ENCODE peak calls at places on chromosomes 16 and 17, in four cellular contexts. N is esophagus squamous epithelium, W is lower leg skin, C is H54. I is an unnamed sample.

GRCh38 chr16:85982563-85982939 is 83.6 kb downstream of the IRF8 start:
- DNase-seq in N (no peak), W (no peak), C (no peak), I (no peak)

GRCh38 chr17:72614871-72615626 is 477.4 kb downstream of the SLC39A11 start:
- DNase-seq in N (no peak), W (no peak), C (peak; percentile 28), I (no peak)

GRCh38 chr16:29663829-29664132 is 734 bp downstream of the SPN start:
- DNase-seq in N (no peak), W (no peak), C (no peak), I (no peak)

GRCh38 chr17:35082073-35082657 is 18.7 kb upstream of the RFFL start:
- DNase-seq in N (no peak), W (no peak), C (peak; percentile 16), I (no peak)

GRCh38 chr17:7580631-7581554 is 1.5 kb downstream of the CD68 start:
- DNase-seq in N (no peak), W (no peak), C (no peak), I (no peak)

GRCh38 chr17:46194393-46195216 is 1.4 kb upstream of the KANSL1 start:
- DNase-seq in N (no peak), W (no peak), C (no peak), I (no peak)

GRCh38 chr17:77634710-77635109 is 323.8 kb upstream of the TNRC6C start:
- DNase-seq in N (no peak), W (no peak), C (no peak), I (peak; percentile 44)

GRCh38 chr16:1046271-1046955 is 26.1 kb upstream of the SSTR5 start:
- DNase-seq in N (no peak), W (no peak), C (no peak), I (no peak)

GRCh38 chr16:23058576-23058975 is 90.7 kb downstream of the USP31 start:
- DNase-seq in N (no peak), W (no peak), C (no peak), I (no peak)

GRCh38 chr17:28904800-28905199 is 1.9 kb upstream of the DHRS13 start:
- DNase-seq in N (no peak), W (no peak), C (no peak), I (no peak)

GRCh38 chr17:59762022-59762825 is 54.8 kb downstream of the VMP1 start:
- DNase-seq in N (no peak), W (no peak), C (no peak), I (no peak)

GRCh38 chr17:65564793-65565192 is 3.3 kb upstream of the AXIN2 start:
- DNase-seq in N (no peak), W (no peak), C (no peak), I (no peak)

GRCh38 chr17:1108810-1109605 is 70.8 kb downstream of the ABR start:
- DNase-seq in N (no peak), W (no peak), C (no peak), I (peak; percentile 66)

GRCh38 chr16:89864421-89864820 is 9.0 kb upstream of the TCF25 start:
- DNase-seq in N (no peak), W (no peak), C (no peak), I (no peak)

GRCh38 chr17:29746669-29747068 is 124.0 kb upstream of the CORO6 start:
- DNase-seq in N (no peak), W (no peak), C (no peak), I (no peak)

GRCh38 chr17:73598131-73598680 is 46.0 kb downstream of the SDK2 start:
- DNase-seq in N (no peak), W (no peak), C (no peak), I (no peak)

GRCh38 chr17:6702567-6703215 is 10.5 kb downstream of the SLC13A5 start:
- DNase-seq in N (no peak), W (no peak), C (no peak), I (no peak)

GRCh38 chr17:28712037-28712704 is 483 bp upstream of the PROCA1 start:
- DNase-seq in N (no peak), W (no peak), C (no peak), I (peak; percentile 72)

GRCh38 chr16:56203052-56203451 is 11.8 kb downstream of the GNAO1 start:
- DNase-seq in N (no peak), W (no peak), C (peak; percentile 39), I (no peak)

GRCh38 chr17:75088902-75089417 is 1.2 kb downstream of the SLC16A5 start:
- DNase-seq in N (no peak), W (no peak), C (peak; percentile 97), I (no peak)

GRCh38 chr16:71883193-71883848 is 661 bp downstream of the ZNF821 start:
- DNase-seq in N (no peak), W (no peak), C (peak; percentile 21), I (peak; percentile 39)

GRCh38 chr16:4376820-4377572 is 5.3 kb downstream of the VASN start:
- DNase-seq in N (no peak), W (no peak), C (no peak), I (no peak)

GRCh38 chr16:17951273-17951845 is 385.2 kb downstream of the NPIPA8 start:
- DNase-seq in N (no peak), W (no peak), C (no peak), I (no peak)

GRCh38 chr16:396605-397004 is 394 bp upstream of the NME4 start:
- DNase-seq in N (no peak), W (no peak), C (peak; percentile 74), I (no peak)

GRCh38 chr17:56045907-56046306 is 107.4 kb upstream of the ANKFN1 start:
- DNase-seq in N (no peak), W (no peak), C (no peak), I (no peak)

DNA sequence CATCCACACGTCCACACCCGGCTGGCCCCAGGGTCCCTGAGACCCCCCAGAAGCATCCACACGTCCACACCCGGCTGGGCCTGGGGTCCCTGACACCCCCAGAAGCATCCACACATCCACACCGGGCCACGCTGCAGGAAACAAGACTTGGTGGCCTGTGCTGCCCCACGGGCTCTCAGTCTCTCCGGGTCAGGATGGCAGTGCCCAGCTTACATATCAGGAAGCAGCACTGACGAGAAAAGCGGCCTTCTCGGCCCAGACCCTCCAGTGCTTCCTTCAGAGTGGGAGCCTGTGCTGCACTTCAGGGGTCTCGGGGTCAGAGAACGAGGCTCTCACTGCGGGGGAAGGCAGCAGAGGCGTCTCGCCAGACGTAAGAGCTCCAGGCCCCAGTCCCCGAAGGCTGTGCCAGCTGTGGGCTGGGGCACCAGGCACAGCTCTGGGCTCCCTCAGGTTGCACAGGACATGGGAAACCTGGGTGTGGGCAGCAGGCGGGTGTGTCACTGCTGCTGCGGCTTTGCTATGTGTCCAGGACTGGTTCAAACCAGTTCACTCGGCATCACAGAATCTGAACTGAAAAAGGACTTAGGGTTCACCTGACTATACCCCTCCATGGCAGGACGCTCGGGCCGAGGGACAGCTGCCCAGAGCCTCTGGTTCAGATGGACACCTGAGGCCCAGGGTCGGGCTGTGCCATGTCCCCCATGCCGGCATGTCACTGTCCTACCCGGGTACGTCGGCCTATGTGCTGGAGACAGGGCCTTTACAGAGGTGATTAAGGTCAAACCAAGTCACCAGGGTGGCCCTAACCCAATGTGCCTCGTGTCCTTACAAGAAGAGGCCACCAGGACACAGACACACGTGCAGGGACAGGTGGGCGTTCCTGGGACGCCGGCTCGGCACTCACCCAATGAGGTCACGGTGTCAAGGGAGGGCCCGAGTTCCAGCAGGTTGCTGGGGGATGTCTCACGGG is 40.2 kb upstream of the CHMP6 start:
- DNase-seq in N (no peak), W (no peak), C (no peak), I (no peak)
- TF ChIP-seq POLR2A in N (no peak), W (no peak), C (no peak), I (no peak)

DNA sequence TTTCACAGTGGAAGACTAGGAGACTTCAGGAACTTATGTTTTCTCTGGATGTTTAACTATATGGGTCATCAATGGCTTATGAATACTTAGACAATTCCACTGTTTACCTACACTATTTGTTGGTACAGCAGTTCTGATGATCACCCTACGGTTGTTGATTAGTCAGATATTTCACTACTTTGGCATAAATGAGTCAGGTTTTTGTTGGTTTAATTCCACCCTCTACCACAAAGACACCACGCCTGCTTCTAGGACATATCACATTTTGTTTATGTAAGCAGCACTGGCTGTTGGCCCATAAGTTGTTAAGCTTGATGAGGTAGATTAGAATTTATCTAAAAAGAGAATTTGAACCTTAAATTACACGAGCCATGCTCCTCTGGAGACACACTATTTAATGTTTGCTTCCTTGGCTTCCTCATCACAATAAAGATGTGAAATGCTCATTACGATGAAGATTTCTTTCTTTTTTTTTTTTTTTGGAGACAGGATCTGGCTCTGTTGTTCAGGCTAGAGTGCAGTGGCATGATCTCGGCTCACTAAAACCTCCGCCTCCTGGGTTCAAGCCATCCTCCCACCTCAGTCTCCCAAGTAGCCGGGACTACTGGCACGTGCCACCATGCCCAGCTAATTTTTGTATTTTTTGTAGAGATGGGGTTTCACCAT is 4.3 kb downstream of the GDE1 start:
- DNase-seq in N (no peak), W (no peak), C (no peak), I (no peak)
- TF ChIP-seq POLR2A in N (no peak), W (no peak), C (no peak), I (no peak)

DNA sequence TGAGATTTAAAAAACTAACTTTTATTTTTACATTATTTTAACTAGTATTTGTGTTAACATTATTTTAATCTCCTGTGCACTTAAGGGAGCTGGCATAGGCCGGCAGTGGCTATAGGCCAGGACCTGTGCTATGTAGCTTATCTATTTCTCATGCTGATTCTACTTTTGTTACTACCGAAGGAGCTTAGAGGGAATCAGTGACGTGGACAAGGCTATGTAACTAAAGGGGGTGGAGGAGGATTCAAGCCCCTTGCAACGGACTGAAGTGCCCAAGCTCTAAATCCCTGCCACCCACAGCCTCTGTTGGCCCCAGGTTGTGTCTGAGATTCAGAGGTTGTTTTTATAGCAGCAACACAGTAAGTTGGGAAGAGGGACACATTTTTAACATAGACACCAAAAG is 356.4 kb downstream of the WWOX start:
- DNase-seq in N (no peak), W (no peak), C (no peak), I (no peak)
- TF ChIP-seq POLR2A in N (no peak), W (no peak), C (no peak), I (no peak)

DNA sequence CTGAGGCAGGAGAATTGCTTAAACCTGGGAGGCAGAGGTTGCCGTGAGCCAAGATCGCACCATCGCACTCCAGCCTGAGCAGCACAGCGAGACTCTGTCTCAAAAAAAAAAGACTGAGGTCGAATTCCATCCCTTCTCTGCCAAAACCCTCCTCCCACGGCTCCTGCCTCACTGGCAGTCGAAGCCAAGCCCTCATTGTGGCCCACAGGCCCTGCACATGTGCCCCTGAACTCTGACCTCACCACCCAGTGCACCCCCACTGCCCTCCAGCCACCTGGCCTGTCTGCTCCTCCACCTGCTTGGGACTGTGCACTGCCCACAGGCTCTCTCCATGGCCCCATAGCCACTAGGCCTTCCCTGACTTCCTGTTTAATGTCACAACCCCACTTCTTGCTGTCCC is 7.0 kb downstream of the MYO15A start:
- DNase-seq in N (no peak), W (no peak), C (no peak), I (no peak)
- TF ChIP-seq POLR2A in N (no peak), W (no peak), C (no peak), I (no peak)

GRCh38 chr17:50944902-50945720 is 79.0 kb upstream of the TOB1 start:
- DNase-seq in N (no peak), W (no peak), C (no peak), I (no peak)

GRCh38 chr17:50943575-50943933 is 77.4 kb upstream of the TOB1 start:
- DNase-seq in N (no peak), W (no peak), C (no peak), I (no peak)

GRCh38 chr17:50946223-50946890 is 80.2 kb upstream of the TOB1 start:
- DNase-seq in N (no peak), W (no peak), C (no peak), I (no peak)

GRCh38 chr17:50945779-50946222 is 79.6 kb upstream of the TOB1 start:
- DNase-seq in N (no peak), W (no peak), C (no peak), I (no peak)

GRCh38 chr17:50944054-50944901 is 78.1 kb upstream of the TOB1 start:
- DNase-seq in N (no peak), W (no peak), C (peak; percentile 91), I (peak; percentile 76)
- TF ChIP-seq POLR2A in N (peak; percentile 4), W (no peak), C (no peak), I (no peak)

I was measured in GM12892.